ENCODE peak calls at places on chromosomes 3 and 15, in eight cellular contexts. One of them, this sample, is unnamed.

GRCh38 chr3:143201870-143202269 is 82.3 kb downstream of the CHST2 start:
- DNase-seq in dorsolateral prefrontal cortex: no peak
- DNase-seq in AG10803: no peak
- DNase-seq in vagina: no peak
- DNase-seq in tibial artery: no peak
- DNase-seq in OCI-LY7: no peak
- DNase-seq in hepatocyte: no peak
- DNase-seq in neural progenitor cell: no peak
- DNase-seq in this sample: no peak

GRCh38 chr3:69385723-69386483 is at the start of gene FRMD4B:
- DNase-seq in tibial artery: peak; percentile 70
- DNase-seq in AG10803: peak; percentile 13
- DNase-seq in OCI-LY7: no peak
- DNase-seq in dorsolateral prefrontal cortex: peak; percentile 95
- DNase-seq in neural progenitor cell: peak; percentile 67
- DNase-seq in vagina: no peak
- DNase-seq in hepatocyte: peak; percentile 58
- DNase-seq in this sample: peak; percentile 47

GRCh38 chr15:45376300-45376928 is 1.9 kb downstream of the GATM start:
- DNase-seq in dorsolateral prefrontal cortex: no peak
- DNase-seq in neural progenitor cell: no peak
- DNase-seq in tibial artery: no peak
- DNase-seq in hepatocyte: no peak
- DNase-seq in OCI-LY7: no peak
- DNase-seq in AG10803: no peak
- DNase-seq in vagina: no peak
- DNase-seq in this sample: no peak

GRCh38 chr15:31361764-31362120 is 35.1 kb downstream of the KLF13 start:
- DNase-seq in OCI-LY7: no peak
- DNase-seq in AG10803: no peak
- DNase-seq in dorsolateral prefrontal cortex: no peak
- DNase-seq in neural progenitor cell: peak; percentile 11
- DNase-seq in tibial artery: no peak
- DNase-seq in hepatocyte: no peak
- DNase-seq in vagina: no peak
- DNase-seq in this sample: no peak

GRCh38 chr3:51887620-51888019 is 12.2 kb upstream of the IQCF5 start:
- DNase-seq in AG10803: no peak
- DNase-seq in tibial artery: no peak
- DNase-seq in neural progenitor cell: no peak
- DNase-seq in dorsolateral prefrontal cortex: no peak
- DNase-seq in vagina: no peak
- DNase-seq in OCI-LY7: no peak
- DNase-seq in hepatocyte: no peak
- DNase-seq in this sample: no peak

GRCh38 chr15:101058735-101059134 is 139.6 kb downstream of the LRRK1 start:
- DNase-seq in hepatocyte: peak; percentile 1
- DNase-seq in OCI-LY7: no peak
- DNase-seq in AG10803: no peak
- DNase-seq in neural progenitor cell: no peak
- DNase-seq in tibial artery: no peak
- DNase-seq in dorsolateral prefrontal cortex: peak; percentile 4
- DNase-seq in vagina: peak; percentile 74
- DNase-seq in this sample: no peak

GRCh38 chr3:31432897-31433678 is 99.6 kb upstream of the STT3B start:
- DNase-seq in AG10803: no peak
- DNase-seq in tibial artery: no peak
- DNase-seq in neural progenitor cell: no peak
- DNase-seq in OCI-LY7: no peak
- DNase-seq in dorsolateral prefrontal cortex: no peak
- DNase-seq in vagina: no peak
- DNase-seq in hepatocyte: no peak
- DNase-seq in this sample: peak; percentile 46

GRCh38 chr15:90072978-90073640 is 29.2 kb downstream of the IDH2 start:
- DNase-seq in dorsolateral prefrontal cortex: no peak
- DNase-seq in hepatocyte: no peak
- DNase-seq in tibial artery: no peak
- DNase-seq in neural progenitor cell: no peak
- DNase-seq in OCI-LY7: no peak
- DNase-seq in AG10803: no peak
- DNase-seq in vagina: no peak
- DNase-seq in this sample: no peak

GRCh38 chr3:42179110-42179725 is 86.8 kb downstream of the CCK start:
- DNase-seq in OCI-LY7: no peak
- DNase-seq in hepatocyte: peak; percentile 83
- DNase-seq in tibial artery: peak; percentile 63
- DNase-seq in dorsolateral prefrontal cortex: no peak
- DNase-seq in neural progenitor cell: peak; percentile 41
- DNase-seq in AG10803: peak; percentile 77
- DNase-seq in vagina: no peak
- DNase-seq in this sample: no peak

GRCh38 chr3:149934524-149934923 is 36.2 kb downstream of the PFN2 start:
- DNase-seq in hepatocyte: peak; percentile 13
- DNase-seq in dorsolateral prefrontal cortex: no peak
- DNase-seq in neural progenitor cell: no peak
- DNase-seq in OCI-LY7: no peak
- DNase-seq in tibial artery: peak; percentile 76
- DNase-seq in vagina: no peak
- DNase-seq in AG10803: peak; percentile 85
- DNase-seq in this sample: no peak

GRCh38 chr3:24145981-24146822 is 201.1 kb downstream of the NR1D2 start:
- DNase-seq in AG10803: peak; percentile 99
- DNase-seq in hepatocyte: peak; percentile 41
- DNase-seq in tibial artery: no peak
- DNase-seq in vagina: no peak
- DNase-seq in neural progenitor cell: no peak
- DNase-seq in dorsolateral prefrontal cortex: no peak
- DNase-seq in OCI-LY7: no peak
- DNase-seq in this sample: no peak

GRCh38 chr15:81506936-81507335 is 132.9 kb upstream of the TMC3 start:
- DNase-seq in dorsolateral prefrontal cortex: no peak
- DNase-seq in neural progenitor cell: no peak
- DNase-seq in AG10803: no peak
- DNase-seq in tibial artery: no peak
- DNase-seq in vagina: no peak
- DNase-seq in hepatocyte: no peak
- DNase-seq in OCI-LY7: no peak
- DNase-seq in this sample: no peak

GRCh38 chr3:16770792-16771191 is 114.0 kb upstream of the PLCL2 start:
- DNase-seq in neural progenitor cell: no peak
- DNase-seq in vagina: no peak
- DNase-seq in AG10803: no peak
- DNase-seq in tibial artery: no peak
- DNase-seq in OCI-LY7: no peak
- DNase-seq in dorsolateral prefrontal cortex: no peak
- DNase-seq in hepatocyte: no peak
- DNase-seq in this sample: no peak

GRCh38 chr3:127467386-127467785 is 123.1 kb downstream of the TPRA1 start:
- DNase-seq in hepatocyte: no peak
- DNase-seq in tibial artery: no peak
- DNase-seq in AG10803: no peak
- DNase-seq in OCI-LY7: no peak
- DNase-seq in neural progenitor cell: no peak
- DNase-seq in vagina: no peak
- DNase-seq in dorsolateral prefrontal cortex: peak; percentile 64
- DNase-seq in this sample: no peak

GRCh38 chr3:143436231-143436930 is 316.8 kb downstream of the CHST2 start:
- DNase-seq in tibial artery: no peak
- DNase-seq in hepatocyte: no peak
- DNase-seq in neural progenitor cell: no peak
- DNase-seq in vagina: no peak
- DNase-seq in dorsolateral prefrontal cortex: no peak
- DNase-seq in AG10803: peak; percentile 45
- DNase-seq in OCI-LY7: no peak
- DNase-seq in this sample: no peak

GRCh38 chr3:183880121-183880520 is 4.6 kb downstream of the PARL start:
- DNase-seq in dorsolateral prefrontal cortex: no peak
- DNase-seq in hepatocyte: no peak
- DNase-seq in tibial artery: no peak
- DNase-seq in OCI-LY7: no peak
- DNase-seq in vagina: no peak
- DNase-seq in neural progenitor cell: no peak
- DNase-seq in AG10803: no peak
- DNase-seq in this sample: no peak

GRCh38 chr15:78837543-78837942 is 26.3 kb upstream of the ADAMTS7 start:
- DNase-seq in dorsolateral prefrontal cortex: no peak
- DNase-seq in hepatocyte: no peak
- DNase-seq in AG10803: no peak
- DNase-seq in vagina: no peak
- DNase-seq in OCI-LY7: no peak
- DNase-seq in neural progenitor cell: peak; percentile 45
- DNase-seq in tibial artery: no peak
- DNase-seq in this sample: no peak

GRCh38 chr3:168117059-168117458 is 21.3 kb upstream of the GOLIM4 start:
- DNase-seq in dorsolateral prefrontal cortex: no peak
- DNase-seq in hepatocyte: no peak
- DNase-seq in OCI-LY7: no peak
- DNase-seq in AG10803: peak; percentile 43
- DNase-seq in tibial artery: no peak
- DNase-seq in vagina: no peak
- DNase-seq in neural progenitor cell: no peak
- DNase-seq in this sample: no peak

DNA sequence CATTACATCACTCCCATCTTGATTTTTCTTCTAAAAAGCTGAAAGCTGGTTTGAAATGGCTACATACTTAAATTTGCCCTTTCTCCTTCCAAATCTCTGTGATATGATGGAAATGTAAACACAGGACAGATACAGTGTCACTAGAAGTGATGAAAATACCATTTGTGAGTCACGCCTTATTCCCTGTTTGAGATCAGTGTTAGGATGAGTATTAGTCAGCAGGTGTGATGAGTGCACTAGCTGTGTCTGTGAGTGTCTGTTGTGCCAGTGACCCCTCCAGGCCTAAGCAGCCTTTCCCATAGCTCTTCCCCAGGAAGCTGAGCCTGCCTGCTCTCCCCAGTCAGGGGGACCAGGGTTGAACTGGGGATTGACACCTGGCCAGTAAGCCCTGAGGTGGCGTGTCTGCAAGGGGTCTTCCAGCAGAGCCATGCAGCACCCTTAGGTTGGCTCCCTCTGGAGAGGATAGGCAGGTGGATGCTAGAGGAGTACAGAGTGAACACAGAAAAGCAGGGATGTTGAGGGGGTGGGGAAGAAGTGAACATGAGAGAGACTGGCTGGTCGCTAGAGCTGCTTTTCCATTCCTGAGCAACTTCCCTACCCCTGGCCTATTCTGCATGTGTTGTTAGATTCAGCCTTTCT is 92.0 kb downstream of the PDE8A start:
- DNase-seq in vagina: no peak
- DNase-seq in tibial artery: no peak
- DNase-seq in AG10803: peak; percentile 5
- DNase-seq in dorsolateral prefrontal cortex: no peak
- DNase-seq in hepatocyte: no peak
- DNase-seq in OCI-LY7: no peak
- DNase-seq in neural progenitor cell: no peak
- DNase-seq in this sample: no peak
- TF ChIP-seq CTCF in vagina: no peak
- TF ChIP-seq CTCF in tibial artery: no peak
- TF ChIP-seq CTCF in AG10803: no peak
- TF ChIP-seq CTCF in dorsolateral prefrontal cortex: no peak
- TF ChIP-seq CTCF in hepatocyte: no peak
- TF ChIP-seq CTCF in OCI-LY7: no peak
- TF ChIP-seq CTCF in neural progenitor cell: no peak
- TF ChIP-seq CTCF in this sample: no peak

GRCh38 chr3:152198655-152199054 is 70.1 kb upstream of the MBNL1 start:
- DNase-seq in vagina: no peak
- DNase-seq in AG10803: no peak
- DNase-seq in hepatocyte: no peak
- DNase-seq in OCI-LY7: peak; percentile 59
- DNase-seq in neural progenitor cell: no peak
- DNase-seq in tibial artery: no peak
- DNase-seq in dorsolateral prefrontal cortex: no peak
- DNase-seq in this sample: peak; percentile 47
- H3K4me3 ChIP-seq in vagina: no peak overlapping the region
- H3K4me3 ChIP-seq in AG10803: no peak overlapping the region
- H3K4me3 ChIP-seq in hepatocyte: no peak overlapping the region
- H3K4me3 ChIP-seq in OCI-LY7: peak overlapping the region; percentile 49
- H3K4me3 ChIP-seq in neural progenitor cell: no peak overlapping the region
- H3K4me3 ChIP-seq in tibial artery: no peak overlapping the region
- H3K4me3 ChIP-seq in dorsolateral prefrontal cortex: no peak overlapping the region
- H3K4me3 ChIP-seq in this sample: peak overlapping the region; percentile 47

GRCh38 chr3:180646187-180646790 is 33.0 kb downstream of the CCDC39 start:
- DNase-seq in tibial artery: no peak
- DNase-seq in OCI-LY7: no peak
- DNase-seq in dorsolateral prefrontal cortex: no peak
- DNase-seq in neural progenitor cell: no peak
- DNase-seq in hepatocyte: no peak
- DNase-seq in vagina: no peak
- DNase-seq in AG10803: no peak
- DNase-seq in this sample: no peak
- TF ChIP-seq CTCF in tibial artery: no peak
- TF ChIP-seq CTCF in OCI-LY7: peak; percentile 62
- TF ChIP-seq CTCF in dorsolateral prefrontal cortex: peak; percentile 21
- TF ChIP-seq CTCF in neural progenitor cell: peak; percentile 54
- TF ChIP-seq CTCF in hepatocyte: no peak
- TF ChIP-seq CTCF in vagina: no peak
- TF ChIP-seq CTCF in AG10803: peak; percentile 26
- TF ChIP-seq CTCF in this sample: peak; percentile 27

GRCh38 chr15:63358296-63359029 is 23.2 kb downstream of the CA12 start:
- DNase-seq in OCI-LY7: no peak
- DNase-seq in neural progenitor cell: no peak
- DNase-seq in AG10803: no peak
- DNase-seq in tibial artery: no peak
- DNase-seq in dorsolateral prefrontal cortex: no peak
- DNase-seq in vagina: no peak
- DNase-seq in hepatocyte: no peak
- DNase-seq in this sample: no peak

GRCh38 chr15:63362873-63363272 is 18.8 kb downstream of the CA12 start:
- DNase-seq in dorsolateral prefrontal cortex: no peak
- DNase-seq in vagina: no peak
- DNase-seq in tibial artery: no peak
- DNase-seq in neural progenitor cell: no peak
- DNase-seq in AG10803: no peak
- DNase-seq in hepatocyte: no peak
- DNase-seq in OCI-LY7: no peak
- DNase-seq in this sample: no peak

GRCh38 chr15:63362196-63362595 is 19.4 kb downstream of the CA12 start:
- DNase-seq in hepatocyte: no peak
- DNase-seq in vagina: no peak
- DNase-seq in dorsolateral prefrontal cortex: no peak
- DNase-seq in tibial artery: no peak
- DNase-seq in OCI-LY7: no peak
- DNase-seq in AG10803: no peak
- DNase-seq in neural progenitor cell: no peak
- DNase-seq in this sample: no peak

GRCh38 chr15:63357657-63358161 is 23.9 kb downstream of the CA12 start:
- DNase-seq in neural progenitor cell: no peak
- DNase-seq in OCI-LY7: no peak
- DNase-seq in hepatocyte: no peak
- DNase-seq in vagina: no peak
- DNase-seq in dorsolateral prefrontal cortex: no peak
- DNase-seq in AG10803: no peak
- DNase-seq in tibial artery: no peak
- DNase-seq in this sample: no peak

DNA sequence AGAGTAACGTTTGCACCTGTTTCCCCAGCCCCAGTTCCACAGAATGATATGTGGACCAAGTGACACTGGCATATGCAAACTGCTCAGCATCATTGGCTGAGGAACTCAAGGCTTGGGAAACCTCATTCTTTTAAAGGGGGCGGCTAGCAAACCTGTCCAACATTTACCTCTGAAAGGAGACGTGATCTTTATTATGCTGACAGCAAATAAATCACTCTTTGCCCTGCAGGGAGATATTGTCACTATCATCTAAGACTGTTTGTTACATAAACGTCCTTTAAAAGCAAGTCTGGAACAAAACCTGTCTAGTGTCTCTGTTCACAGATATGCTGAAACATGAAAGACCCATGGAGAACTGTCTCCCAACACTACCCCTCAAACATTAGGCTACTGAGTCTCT is 21.5 kb downstream of the CA12 start:
- DNase-seq in tibial artery: no peak
- DNase-seq in AG10803: no peak
- DNase-seq in dorsolateral prefrontal cortex: no peak
- DNase-seq in OCI-LY7: no peak
- DNase-seq in vagina: no peak
- DNase-seq in hepatocyte: no peak
- DNase-seq in neural progenitor cell: no peak
- DNase-seq in this sample: no peak
- H3K4me3 ChIP-seq in tibial artery: no peak overlapping the region
- H3K4me3 ChIP-seq in AG10803: no peak overlapping the region
- H3K4me3 ChIP-seq in dorsolateral prefrontal cortex: no peak overlapping the region
- H3K4me3 ChIP-seq in OCI-LY7: no peak overlapping the region
- H3K4me3 ChIP-seq in vagina: no peak overlapping the region
- H3K4me3 ChIP-seq in hepatocyte: no peak overlapping the region
- H3K4me3 ChIP-seq in neural progenitor cell: no peak overlapping the region
- H3K4me3 ChIP-seq in this sample: no peak overlapping the region

This sample was measured in GM12865.